ENCODE peak calls at places on chromosomes 6 and 20, in eight cellular contexts. One of them, this sample, is unnamed.

GRCh38 chr6:117605169-117605826 is 3.0 kb upstream of the GOPC start:
- DNase-seq in T-cell: peak
- DNase-seq in stimulated activated CD4-positive, alpha-beta T cell treated with anti-CD3 and anti-CD28 coated beads, Interleukin-1b, Interleukin-23, amount 100 ng/mL, for 24 hours: peak
- DNase-seq in heart left ventricle: no peak
- DNase-seq in LoVo: peak
- DNase-seq in HCT116: peak
- DNase-seq in NCI-H774: peak
- DNase-seq in amniotic stem cell: peak
- DNase-seq in this sample: peak

GRCh38 chr6:147434508-147434907 is 74.0 kb upstream of the SAMD5 start:
- DNase-seq in HCT116: no peak
- DNase-seq in stimulated activated CD4-positive, alpha-beta T cell treated with anti-CD3 and anti-CD28 coated beads, Interleukin-1b, Interleukin-23, amount 100 ng/mL, for 24 hours: no peak
- DNase-seq in T-cell: no peak
- DNase-seq in heart left ventricle: no peak
- DNase-seq in LoVo: no peak
- DNase-seq in NCI-H774: no peak
- DNase-seq in amniotic stem cell: no peak
- DNase-seq in this sample: no peak

GRCh38 chr6:161301338-161301737 is 27.5 kb upstream of the AGPAT4 start:
- DNase-seq in LoVo: no peak
- DNase-seq in stimulated activated CD4-positive, alpha-beta T cell treated with anti-CD3 and anti-CD28 coated beads, Interleukin-1b, Interleukin-23, amount 100 ng/mL, for 24 hours: no peak
- DNase-seq in heart left ventricle: no peak
- DNase-seq in NCI-H774: no peak
- DNase-seq in T-cell: no peak
- DNase-seq in amniotic stem cell: peak
- DNase-seq in HCT116: no peak
- DNase-seq in this sample: no peak

GRCh38 chr6:35359744-35360348 is 17.5 kb downstream of the PPARD start:
- DNase-seq in LoVo: no peak
- DNase-seq in HCT116: no peak
- DNase-seq in stimulated activated CD4-positive, alpha-beta T cell treated with anti-CD3 and anti-CD28 coated beads, Interleukin-1b, Interleukin-23, amount 100 ng/mL, for 24 hours: no peak
- DNase-seq in amniotic stem cell: no peak
- DNase-seq in T-cell: no peak
- DNase-seq in NCI-H774: no peak
- DNase-seq in heart left ventricle: peak
- DNase-seq in this sample: no peak

GRCh38 chr6:56555438-56555872 is 87.2 kb downstream of the DST start:
- DNase-seq in HCT116: no peak
- DNase-seq in stimulated activated CD4-positive, alpha-beta T cell treated with anti-CD3 and anti-CD28 coated beads, Interleukin-1b, Interleukin-23, amount 100 ng/mL, for 24 hours: no peak
- DNase-seq in NCI-H774: peak
- DNase-seq in T-cell: no peak
- DNase-seq in heart left ventricle: no peak
- DNase-seq in LoVo: no peak
- DNase-seq in amniotic stem cell: no peak
- DNase-seq in this sample: no peak

GRCh38 chr6:105326216-105326615 is 76.7 kb downstream of the PREP start:
- DNase-seq in amniotic stem cell: no peak
- DNase-seq in LoVo: peak
- DNase-seq in NCI-H774: peak
- DNase-seq in T-cell: no peak
- DNase-seq in heart left ventricle: no peak
- DNase-seq in stimulated activated CD4-positive, alpha-beta T cell treated with anti-CD3 and anti-CD28 coated beads, Interleukin-1b, Interleukin-23, amount 100 ng/mL, for 24 hours: no peak
- DNase-seq in HCT116: peak
- DNase-seq in this sample: no peak

GRCh38 chr6:161094904-161095440 is 103.4 kb downstream of the MAP3K4 start:
- DNase-seq in HCT116: no peak
- DNase-seq in amniotic stem cell: no peak
- DNase-seq in LoVo: no peak
- DNase-seq in T-cell: no peak
- DNase-seq in NCI-H774: no peak
- DNase-seq in stimulated activated CD4-positive, alpha-beta T cell treated with anti-CD3 and anti-CD28 coated beads, Interleukin-1b, Interleukin-23, amount 100 ng/mL, for 24 hours: no peak
- DNase-seq in heart left ventricle: no peak
- DNase-seq in this sample: no peak

GRCh38 chr6:32947552-32948465 is 5.1 kb downstream of the HLA-DMA start:
- DNase-seq in stimulated activated CD4-positive, alpha-beta T cell treated with anti-CD3 and anti-CD28 coated beads, Interleukin-1b, Interleukin-23, amount 100 ng/mL, for 24 hours: no peak
- DNase-seq in heart left ventricle: no peak
- DNase-seq in NCI-H774: no peak
- DNase-seq in HCT116: peak
- DNase-seq in LoVo: peak
- DNase-seq in T-cell: no peak
- DNase-seq in amniotic stem cell: no peak
- DNase-seq in this sample: peak

GRCh38 chr6:167748046-167748445 is 78.7 kb upstream of the AFDN start:
- DNase-seq in LoVo: no peak
- DNase-seq in amniotic stem cell: no peak
- DNase-seq in heart left ventricle: no peak
- DNase-seq in HCT116: no peak
- DNase-seq in NCI-H774: no peak
- DNase-seq in T-cell: no peak
- DNase-seq in stimulated activated CD4-positive, alpha-beta T cell treated with anti-CD3 and anti-CD28 coated beads, Interleukin-1b, Interleukin-23, amount 100 ng/mL, for 24 hours: no peak
- DNase-seq in this sample: no peak

GRCh38 chr20:58618694-58619540 is 32.2 kb upstream of the STX16 start:
- DNase-seq in heart left ventricle: no peak
- DNase-seq in NCI-H774: no peak
- DNase-seq in T-cell: no peak
- DNase-seq in LoVo: no peak
- DNase-seq in stimulated activated CD4-positive, alpha-beta T cell treated with anti-CD3 and anti-CD28 coated beads, Interleukin-1b, Interleukin-23, amount 100 ng/mL, for 24 hours: no peak
- DNase-seq in HCT116: no peak
- DNase-seq in amniotic stem cell: no peak
- DNase-seq in this sample: peak

GRCh38 chr20:40564997-40565680 is 123.9 kb downstream of the MAFB start:
- DNase-seq in HCT116: peak
- DNase-seq in T-cell: no peak
- DNase-seq in LoVo: peak
- DNase-seq in stimulated activated CD4-positive, alpha-beta T cell treated with anti-CD3 and anti-CD28 coated beads, Interleukin-1b, Interleukin-23, amount 100 ng/mL, for 24 hours: no peak
- DNase-seq in heart left ventricle: no peak
- DNase-seq in NCI-H774: no peak
- DNase-seq in amniotic stem cell: no peak
- DNase-seq in this sample: no peak

GRCh38 chr6:158869010-158869603 is 49.9 kb upstream of the EZR start:
- DNase-seq in amniotic stem cell: no peak
- DNase-seq in HCT116: peak
- DNase-seq in NCI-H774: peak
- DNase-seq in T-cell: no peak
- DNase-seq in heart left ventricle: no peak
- DNase-seq in LoVo: peak
- DNase-seq in stimulated activated CD4-positive, alpha-beta T cell treated with anti-CD3 and anti-CD28 coated beads, Interleukin-1b, Interleukin-23, amount 100 ng/mL, for 24 hours: no peak
- DNase-seq in this sample: peak

GRCh38 chr6:139109558-139109957 is 25.3 kb upstream of the HECA start:
- DNase-seq in stimulated activated CD4-positive, alpha-beta T cell treated with anti-CD3 and anti-CD28 coated beads, Interleukin-1b, Interleukin-23, amount 100 ng/mL, for 24 hours: no peak
- DNase-seq in LoVo: no peak
- DNase-seq in HCT116: peak
- DNase-seq in amniotic stem cell: no peak
- DNase-seq in T-cell: no peak
- DNase-seq in NCI-H774: no peak
- DNase-seq in heart left ventricle: no peak
- DNase-seq in this sample: peak

GRCh38 chr6:21219241-21219640 is 374.3 kb upstream of the SOX4 start:
- DNase-seq in T-cell: no peak
- DNase-seq in NCI-H774: no peak
- DNase-seq in stimulated activated CD4-positive, alpha-beta T cell treated with anti-CD3 and anti-CD28 coated beads, Interleukin-1b, Interleukin-23, amount 100 ng/mL, for 24 hours: no peak
- DNase-seq in LoVo: no peak
- DNase-seq in heart left ventricle: no peak
- DNase-seq in HCT116: no peak
- DNase-seq in amniotic stem cell: no peak
- DNase-seq in this sample: no peak

GRCh38 chr6:126444874-126445273 is 105.0 kb downstream of the CENPW start:
- DNase-seq in LoVo: no peak
- DNase-seq in stimulated activated CD4-positive, alpha-beta T cell treated with anti-CD3 and anti-CD28 coated beads, Interleukin-1b, Interleukin-23, amount 100 ng/mL, for 24 hours: no peak
- DNase-seq in heart left ventricle: no peak
- DNase-seq in NCI-H774: no peak
- DNase-seq in T-cell: no peak
- DNase-seq in amniotic stem cell: no peak
- DNase-seq in HCT116: no peak
- DNase-seq in this sample: no peak

GRCh38 chr6:134436281-134436815 is 118.4 kb upstream of the SGK1 start:
- DNase-seq in T-cell: no peak
- DNase-seq in stimulated activated CD4-positive, alpha-beta T cell treated with anti-CD3 and anti-CD28 coated beads, Interleukin-1b, Interleukin-23, amount 100 ng/mL, for 24 hours: peak
- DNase-seq in HCT116: peak
- DNase-seq in LoVo: peak
- DNase-seq in NCI-H774: no peak
- DNase-seq in amniotic stem cell: peak
- DNase-seq in heart left ventricle: no peak
- DNase-seq in this sample: no peak

GRCh38 chr6:159760602-159761057 is 1.2 kb upstream of the ACAT2 start:
- DNase-seq in NCI-H774: no peak
- DNase-seq in HCT116: no peak
- DNase-seq in T-cell: no peak
- DNase-seq in heart left ventricle: no peak
- DNase-seq in amniotic stem cell: peak
- DNase-seq in stimulated activated CD4-positive, alpha-beta T cell treated with anti-CD3 and anti-CD28 coated beads, Interleukin-1b, Interleukin-23, amount 100 ng/mL, for 24 hours: no peak
- DNase-seq in LoVo: peak
- DNase-seq in this sample: peak

GRCh38 chr6:15305909-15306308 is 60.0 kb downstream of the JARID2 start:
- DNase-seq in heart left ventricle: no peak
- DNase-seq in HCT116: no peak
- DNase-seq in stimulated activated CD4-positive, alpha-beta T cell treated with anti-CD3 and anti-CD28 coated beads, Interleukin-1b, Interleukin-23, amount 100 ng/mL, for 24 hours: no peak
- DNase-seq in amniotic stem cell: no peak
- DNase-seq in T-cell: no peak
- DNase-seq in NCI-H774: no peak
- DNase-seq in LoVo: no peak
- DNase-seq in this sample: no peak

GRCh38 chr6:167851349-167851952 is 24.7 kb downstream of the AFDN start:
- DNase-seq in LoVo: no peak
- DNase-seq in stimulated activated CD4-positive, alpha-beta T cell treated with anti-CD3 and anti-CD28 coated beads, Interleukin-1b, Interleukin-23, amount 100 ng/mL, for 24 hours: no peak
- DNase-seq in NCI-H774: peak
- DNase-seq in HCT116: no peak
- DNase-seq in heart left ventricle: no peak
- DNase-seq in amniotic stem cell: no peak
- DNase-seq in T-cell: no peak
- DNase-seq in this sample: no peak

GRCh38 chr6:11366934-11367637 is 134.6 kb upstream of the NEDD9 start:
- DNase-seq in T-cell: no peak
- DNase-seq in HCT116: no peak
- DNase-seq in heart left ventricle: no peak
- DNase-seq in NCI-H774: no peak
- DNase-seq in LoVo: no peak
- DNase-seq in amniotic stem cell: no peak
- DNase-seq in stimulated activated CD4-positive, alpha-beta T cell treated with anti-CD3 and anti-CD28 coated beads, Interleukin-1b, Interleukin-23, amount 100 ng/mL, for 24 hours: no peak
- DNase-seq in this sample: peak